ENCODE peak calls at places on chromosome 22, in four cellular contexts. D is iPS-NIHi11, H is midbrain, E is Kasumi-1. W is an unnamed sample.

GRCh38 chr22:41360126-41360525 is 21.6 kb upstream of the TEF start:
- DNase-seq in D (peak), H (no peak), E (no peak), W (no peak)

GRCh38 chr22:48453751-48454485 is 1373.8 kb downstream of the BRD1 start:
- DNase-seq in D (no peak), H (no peak), E (no peak), W (no peak)

GRCh38 chr22:37986371-37986770 is 2.0 kb upstream of the SOX10 start:
- DNase-seq in D (no peak), H (no peak), E (no peak), W (no peak)

GRCh38 chr22:43005106-43005505 is 9.8 kb downstream of the PACSIN2 start:
- DNase-seq in D (no peak), H (no peak), E (no peak), W (no peak)

GRCh38 chr22:40216041-40216756 is 38.5 kb downstream of the TNRC6B start:
- DNase-seq in D (no peak), H (no peak), E (peak), W (no peak)

GRCh38 chr22:50249382-50250248 is 1.4 kb downstream of the HDAC10 start:
- DNase-seq in D (no peak), H (no peak), E (no peak), W (no peak)

GRCh38 chr22:36048911-36049677 is 20.5 kb upstream of the RBFOX2 start:
- DNase-seq in D (no peak), H (no peak), E (no peak), W (no peak)

GRCh38 chr22:29443861-29444431 is 5.6 kb downstream of the RFPL1 start:
- DNase-seq in D (no peak), H (no peak), E (no peak), W (no peak)

GRCh38 chr22:22848364-22848866 is 39.2 kb upstream of the IGLL5 start:
- DNase-seq in D (peak), H (peak), E (peak), W (no peak)

GRCh38 chr22:20438066-20438677 is 547 bp upstream of the SCARF2 start:
- DNase-seq in D (peak), H (no peak), E (no peak), W (no peak)

GRCh38 chr22:46770726-46771125 is 8.3 kb downstream of the TBC1D22A start:
- DNase-seq in D (no peak), H (no peak), E (no peak), W (no peak)

GRCh38 chr22:37664249-37665101 is 6.0 kb downstream of the PDXP start:
- DNase-seq in D (no peak), H (peak), E (no peak), W (no peak)

GRCh38 chr22:45224988-45225731 is 15.5 kb downstream of the KIAA0930 start:
- DNase-seq in D (no peak), H (peak), E (no peak), W (no peak)

GRCh38 chr22:44444341-44445306 is 53.4 kb downstream of the RTL6 start:
- DNase-seq in D (peak), H (no peak), E (no peak), W (no peak)

GRCh38 chr22:36286096-36286957 is 33.4 kb downstream of the APOL1 start:
- DNase-seq in D (peak), H (peak), E (peak), W (no peak)

GRCh38 chr22:44683237-44683636 is 18.8 kb upstream of the PRR5 start:
- DNase-seq in D (no peak), H (no peak), E (no peak), W (no peak)

GRCh38 chr22:20532256-20532993 is 25.0 kb downstream of the MED15 start:
- DNase-seq in D (peak), H (peak), E (no peak), W (no peak)

GRCh38 chr22:43066134-43066533 is 23.1 kb downstream of the TTLL1 start:
- DNase-seq in D (no peak), H (no peak), E (no peak), W (no peak)

GRCh38 chr22:41900652-41901312 is 14.1 kb downstream of the SHISA8 start:
- DNase-seq in D (no peak), H (no peak), E (no peak), W (no peak)

GRCh38 chr22:49957826-49958461 is 2.6 kb upstream of the PIM3 start:
- DNase-seq in D (no peak), H (no peak), E (no peak), W (no peak)

GRCh38 chr22:47012589-47013365 is 250.3 kb downstream of the TBC1D22A start:
- DNase-seq in D (no peak), H (no peak), E (peak), W (no peak)

GRCh38 chr22:47804281-47804680 is 1041.8 kb downstream of the TBC1D22A start:
- DNase-seq in D (no peak), H (no peak), E (no peak), W (no peak)

GRCh38 chr22:23511627-23512347 is 68.3 kb downstream of the IGLL1 start:
- DNase-seq in D (no peak), H (no peak), E (no peak), W (no peak)

GRCh38 chr22:20025401-20026203 is 4.7 kb downstream of the TANGO2 start:
- DNase-seq in D (no peak), H (no peak), E (no peak), W (no peak)

GRCh38 chr22:38415561-38416321 is 39.3 kb downstream of the KCNJ4 start:
- DNase-seq in D (peak), H (no peak), E (no peak), W (no peak)

GRCh38 chr22:31977141-31977781 is 32.9 kb downstream of the YWHAH start:
- DNase-seq in D (peak), H (peak), E (peak), W (no peak)

GRCh38 chr22:48778308-48779195 is 1049.1 kb downstream of the BRD1 start:
- DNase-seq in D (no peak), H (no peak), E (no peak), W (no peak)

GRCh38 chr22:44570476-44571445 is 72.7 kb upstream of the RTL6 start:
- DNase-seq in D (no peak), H (no peak), E (no peak), W (no peak)

W was measured in esophagus squamous epithelium.